ENCODE peak calls at places on chromosomes 7 and 10, in five cellular contexts. B, U, X, G and W are unnamed samples. For H3K4me1, the result is how much of the 10 kb centered on the place peaks cover.

GRCh38 chr10:131964298-131964697 is 17.4 kb downstream of the BNIP3 start:
- DNase-seq in U (no peak), B (no peak), G (no peak), X (peak), W (no peak)

GRCh38 chr7:22677680-22678079 is 49.3 kb upstream of the IL6 start:
- DNase-seq in X (no peak), G (no peak), U (no peak), B (no peak), W (no peak)

GRCh38 chr7:141157138-141157765 is 83.4 kb downstream of the TMEM178B start:
- DNase-seq in X (no peak), G (no peak), B (no peak), U (no peak), W (no peak)

GRCh38 chr7:19852192-19852591 is 78.8 kb upstream of the TMEM196 start:
- DNase-seq in X (no peak), U (no peak), B (no peak), G (no peak), W (no peak)

GRCh38 chr7:128892521-128893250 is 17.8 kb downstream of the KCP start:
- DNase-seq in U (peak), B (no peak), G (no peak), X (no peak), W (peak)

GRCh38 chr7:150379590-150380379 is 655 bp downstream of the ZNF775 start:
- DNase-seq in B (no peak), X (peak), U (no peak), G (no peak), W (no peak)

GRCh38 chr7:50359995-50360925 is 55.7 kb downstream of the IKZF1 start:
- DNase-seq in X (peak), B (peak), G (no peak), U (no peak), W (no peak)

GRCh38 chr10:71536332-71536731 is 139.6 kb downstream of the CDH23 start:
- DNase-seq in B (no peak), U (no peak), X (peak), G (no peak), W (no peak)

GRCh38 chr10:113232928-113233511 is 283.0 kb downstream of the TCF7L2 start:
- DNase-seq in G (no peak), X (no peak), B (no peak), U (no peak), W (no peak)

GRCh38 chr10:82969405-82969804 is 1094.4 kb downstream of the NRG3 start:
- DNase-seq in B (no peak), G (no peak), X (peak), U (no peak), W (no peak)

DNA sequence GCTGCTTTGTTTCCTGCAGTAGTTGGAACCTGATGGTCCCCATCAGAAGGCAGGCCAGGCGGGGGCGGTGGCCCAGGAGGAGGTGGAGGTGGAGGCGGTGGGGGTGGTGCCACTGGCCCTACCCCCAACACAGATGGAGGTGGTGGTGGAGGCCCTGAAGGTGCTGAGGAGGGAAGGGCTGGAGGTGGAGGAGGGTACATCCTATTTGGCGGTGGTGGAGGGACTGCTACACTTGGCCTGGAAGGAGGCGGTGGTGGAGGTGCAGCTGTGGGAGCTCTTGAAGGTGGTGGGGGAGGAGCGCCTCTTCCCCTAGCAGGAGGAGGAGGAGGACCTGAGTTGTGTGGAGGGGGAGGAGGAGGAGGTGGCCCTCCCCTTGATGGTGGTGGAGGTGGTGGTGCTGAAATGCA is 36.8 kb downstream of the LMOD2 start:
- DNase-seq in X (no peak), G (no peak), B (no peak), U (no peak), W (no peak)
- H3K27ac ChIP-seq in X (no peak), G (no peak), B (no peak), U (no peak), W (no peak)

DNA sequence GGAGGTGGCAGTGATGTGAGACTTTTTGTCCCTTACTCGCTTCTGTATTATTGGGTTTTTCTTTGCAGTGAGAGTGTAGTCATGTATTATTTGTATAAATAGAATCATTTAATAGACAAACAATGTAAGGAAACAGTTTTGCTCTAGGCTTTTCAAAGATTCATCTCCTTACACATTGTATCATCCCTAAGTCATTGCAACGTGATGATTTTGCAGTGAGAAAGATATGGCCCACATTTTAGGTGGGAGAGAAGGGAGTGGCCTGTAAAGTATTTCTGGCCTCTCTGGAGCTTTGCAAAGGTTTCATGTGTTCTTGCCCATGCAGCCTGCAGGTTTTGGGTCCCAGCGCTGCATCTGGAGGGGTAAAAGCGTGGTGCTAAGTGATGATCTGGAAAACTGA is 52.2 kb downstream of the EEPD1 start:
- DNase-seq in X (no peak), U (no peak), G (no peak), B (no peak), W (no peak)
- H3K4me1 ChIP-seq in X (under half), U (under half), G (half or more), B (under half), W (under half)

GRCh38 chr10:26860026-26860541 is 674 bp downstream of the ABI1 start:
- DNase-seq in B (no peak), U (peak), X (peak), G (peak), W (peak)

GRCh38 chr10:26860542-26861325 is at the start of gene ABI1:
- DNase-seq in B (peak), G (peak), U (peak), X (peak), W (peak)

GRCh38 chr10:26863677-26864076 is 2.9 kb upstream of the ABI1 start:
- DNase-seq in G (no peak), U (no peak), B (no peak), X (no peak), W (no peak)

GRCh38 chr10:26859241-26860025 is 1.3 kb downstream of the ABI1 start:
- DNase-seq in B (no peak), G (no peak), U (no peak), X (peak), W (no peak)

GRCh38 chr10:26861326-26861998 is 704 bp upstream of the ABI1 start:
- DNase-seq in B (no peak), X (no peak), G (no peak), U (no peak), W (no peak)
- H3K27ac ChIP-seq in B (no peak), X (no peak), G (no peak), U (no peak), W (no peak)

GRCh38 chr7:30921540-30921930 is 9.9 kb downstream of the AQP1 start:
- DNase-seq in U (no peak), B (no peak), G (no peak), X (no peak), W (peak)
- H3K4me1 ChIP-seq in U (under half), B (under half), G (half or more), X (under half), W (under half)

GRCh38 chr10:51076442-51076841 is 2.2 kb downstream of the PRKG1 start:
- DNase-seq in G (no peak), B (no peak), U (no peak), X (no peak), W (no peak)

GRCh38 chr10:51073035-51073434 is 1.3 kb upstream of the PRKG1 start:
- DNase-seq in X (no peak), B (no peak), G (no peak), U (no peak), W (no peak)

GRCh38 chr10:51074238-51075028 is at the start of gene PRKG1:
- DNase-seq in U (peak), X (peak), B (no peak), G (peak), W (peak)

GRCh38 chr10:51075802-51076201 is 1.5 kb downstream of the PRKG1 start:
- DNase-seq in B (no peak), U (no peak), G (no peak), X (no peak), W (no peak)

DNA sequence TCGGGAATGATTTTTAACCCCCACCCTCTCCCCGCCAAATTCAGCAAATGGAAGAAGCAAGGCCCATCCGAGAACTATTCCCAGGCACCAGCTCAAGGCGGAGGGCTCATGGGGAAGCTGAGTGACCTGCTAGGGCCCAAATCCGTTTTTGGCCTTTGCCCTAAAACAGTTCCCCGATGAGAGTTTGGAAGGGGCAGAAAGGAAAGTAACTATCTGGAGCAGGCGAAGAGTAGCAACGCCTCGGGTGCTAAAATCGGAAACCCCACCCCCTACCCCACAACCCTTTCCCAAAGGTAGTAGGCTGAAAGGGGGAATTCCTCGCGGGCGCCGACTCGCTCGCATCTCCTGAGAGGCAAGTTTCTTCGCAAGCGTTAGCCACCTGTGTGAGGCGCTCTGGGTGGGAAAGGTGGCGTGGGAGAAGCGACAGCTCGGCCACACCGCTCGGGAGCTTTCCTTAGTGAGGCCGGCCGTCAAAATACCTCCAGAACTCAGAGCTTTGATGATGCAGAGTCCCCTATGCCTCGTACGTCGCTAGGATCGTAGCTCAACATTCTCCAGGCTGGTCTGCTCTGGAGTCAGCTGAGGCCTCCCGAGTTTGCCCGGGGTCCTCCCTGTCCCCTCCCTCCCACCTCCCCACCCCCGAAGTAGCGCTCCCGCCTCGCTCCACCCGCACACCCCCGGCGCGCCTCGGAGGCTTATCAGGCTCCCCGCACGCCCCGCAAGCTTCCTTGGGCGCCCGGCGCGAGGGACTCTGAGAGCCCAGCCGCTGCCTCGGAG is 638 bp upstream of the PRKG1 start:
- DNase-seq in B (no peak), G (peak), U (peak), X (peak), W (peak)
- H3K27ac ChIP-seq in B (no peak), G (peak), U (peak), X (peak), W (no peak)

GRCh38 chr10:11215468-11215867 is 197.8 kb downstream of the CELF2 start:
- DNase-seq in X (no peak), U (no peak), G (no peak), B (no peak), W (no peak)
- H3K4me1 ChIP-seq in X (under half), U (under half), G (under half), B (half or more), W (under half)

DNA sequence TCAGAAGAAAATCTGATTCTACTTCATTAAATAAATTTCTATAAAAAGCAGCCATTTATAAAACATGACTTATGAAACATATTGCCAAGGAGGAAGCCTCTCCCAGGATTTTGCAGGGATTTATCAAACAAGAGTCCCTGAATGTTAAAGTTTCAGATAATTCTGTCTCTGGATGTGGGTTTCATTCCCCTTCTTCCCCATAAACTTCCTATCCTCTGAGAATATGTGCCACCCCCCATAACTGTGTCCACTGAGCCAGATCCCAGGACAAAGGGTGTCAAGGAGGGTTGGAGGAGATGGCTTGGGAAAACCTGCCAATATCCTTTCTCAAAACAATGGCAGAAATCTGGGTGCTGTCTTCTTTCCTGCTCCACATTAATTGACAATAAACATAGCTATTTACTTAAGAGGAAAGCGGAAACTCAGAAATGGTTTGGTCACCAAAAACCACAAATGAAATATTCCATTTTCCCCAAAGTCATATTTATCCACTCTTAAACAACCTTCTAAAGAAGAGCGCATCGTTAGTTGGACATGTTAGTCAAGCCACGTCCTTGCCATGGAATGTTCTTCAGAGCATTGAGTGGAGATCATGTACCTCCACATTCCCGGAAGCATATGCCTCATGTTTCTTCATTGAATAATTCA is 54.3 kb upstream of the AKR1E2 start:
- DNase-seq in X (peak), B (no peak), G (no peak), U (no peak), W (no peak)
- H3K27ac ChIP-seq in X (peak), B (no peak), G (peak), U (no peak), W (peak)

DNA sequence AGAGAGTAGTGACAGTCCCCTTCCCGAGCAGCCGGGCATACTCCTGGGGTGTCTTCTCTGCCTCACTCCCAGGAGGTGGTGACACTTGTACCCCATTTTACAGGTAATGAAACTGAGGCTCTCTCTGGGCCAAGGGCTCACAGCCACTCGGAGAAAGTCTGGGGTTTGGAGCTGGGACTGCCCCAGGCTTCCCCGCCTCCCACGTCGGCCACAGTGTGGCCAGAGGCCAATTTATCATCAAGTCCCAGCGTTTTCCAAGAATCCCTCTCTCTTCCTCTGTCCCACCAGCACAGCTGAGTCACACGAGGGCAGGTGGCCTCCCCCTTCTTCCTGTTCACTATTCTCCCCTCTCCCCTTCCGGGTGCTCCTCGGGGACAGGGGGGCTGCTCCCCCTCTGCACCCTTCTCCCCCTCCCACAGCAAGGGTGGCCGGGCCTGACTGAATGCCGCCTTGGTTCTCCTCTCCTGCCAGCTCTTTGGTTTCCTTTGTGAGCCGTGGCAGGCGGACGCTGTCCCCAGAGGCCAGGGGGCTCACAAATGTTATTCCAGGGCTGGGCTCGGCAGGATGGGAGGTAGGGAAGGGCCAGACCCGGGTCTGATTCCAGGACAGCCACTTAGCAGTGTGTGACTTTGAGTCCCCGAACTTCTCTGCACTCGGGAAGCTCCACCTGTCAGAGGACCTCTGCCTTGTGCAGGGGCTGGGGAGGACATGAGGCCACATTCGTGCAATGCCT is 17.7 kb downstream of the CLIP2 start:
- DNase-seq in X (peak), B (no peak), U (peak), G (peak), W (no peak)
- H3K4me1 ChIP-seq in X (under half), B (under half), U (under half), G (under half), W (under half)